ENCODE peak calls at places on chromosomes 12 and 14, in seven cellular contexts. V is gastrocnemius medialis; F is GM12878; W is lower lobe of right lung; H is CD8-positive, alpha-beta memory T cell; B is ovary; J is left ventricle myocardium inferior. I is an unnamed sample.
A peak's percentile ranks its signal among the peaks of the same experiment; 100 is the strongest.

GRCh38 chr14:104138098-104138890 is at the start of gene KIF26A:
- DNase-seq in V (no peak), F (no peak), W (peak; percentile 44), H (no peak), B (peak; percentile 60), J (peak; percentile 60), I (peak; percentile 60)

GRCh38 chr12:52189376-52190174 is 2.2 kb downstream of the KRT80 start:
- DNase-seq in V (no peak), F (no peak), W (no peak), H (no peak), B (no peak), J (no peak), I (no peak)

GRCh38 chr12:95117178-95117599 is 43.8 kb upstream of the NR2C1 start:
- DNase-seq in V (peak; percentile 32), F (peak; percentile 38), W (no peak), H (peak; percentile 63), B (no peak), J (no peak), I (no peak)

GRCh38 chr14:38961136-38961535 is 141.9 kb downstream of the SEC23A start:
- DNase-seq in V (no peak), F (no peak), W (no peak), H (no peak), B (no peak), J (no peak), I (no peak)

GRCh38 chr14:68380304-68380840 is 412.5 kb downstream of the ZFP36L1 start:
- DNase-seq in V (no peak), F (peak; percentile 94), W (no peak), H (no peak), B (no peak), J (no peak), I (no peak)

GRCh38 chr12:76685246-76685678 is 78.7 kb upstream of the ZDHHC17 start:
- DNase-seq in V (no peak), F (no peak), W (no peak), H (no peak), B (peak; percentile 33), J (peak; percentile 37), I (no peak)

GRCh38 chr12:52221912-52222457 is 11.1 kb upstream of the KRT7 start:
- DNase-seq in V (no peak), F (no peak), W (no peak), H (no peak), B (no peak), J (peak; percentile 50), I (no peak)

GRCh38 chr14:99050309-99050708 is 221.7 kb downstream of the BCL11B start:
- DNase-seq in V (no peak), F (no peak), W (no peak), H (no peak), B (no peak), J (no peak), I (no peak)

GRCh38 chr12:28800129-28800528 is 348.9 kb upstream of the FAR2 start:
- DNase-seq in V (no peak), F (peak; percentile 3), W (no peak), H (no peak), B (no peak), J (no peak), I (no peak)

GRCh38 chr12:110776410-110776809 is 33.7 kb upstream of the PPP1CC start:
- DNase-seq in V (no peak), F (peak; percentile 96), W (no peak), H (no peak), B (no peak), J (no peak), I (no peak)

GRCh38 chr12:52349196-52349595 is 18.1 kb downstream of the KRT85 start:
- DNase-seq in V (no peak), F (no peak), W (no peak), H (no peak), B (no peak), J (no peak), I (no peak)

GRCh38 chr14:48035836-48036235 is 360.4 kb upstream of the MDGA2 start:
- DNase-seq in V (no peak), F (no peak), W (peak; percentile 72), H (no peak), B (no peak), J (no peak), I (no peak)

GRCh38 chr14:95426116-95426475 is 90.4 kb downstream of the SYNE3 start:
- DNase-seq in V (no peak), F (no peak), W (no peak), H (no peak), B (no peak), J (no peak), I (no peak)

GRCh38 chr12:80598004-80598606 is 109.3 kb upstream of the MYF6 start:
- DNase-seq in V (no peak), F (no peak), W (no peak), H (no peak), B (no peak), J (no peak), I (no peak)

GRCh38 chr14:99224116-99224910 is 47.7 kb downstream of the BCL11B start:
- DNase-seq in V (no peak), F (no peak), W (no peak), H (no peak), B (no peak), J (no peak), I (no peak)

GRCh38 chr12:76946451-76946850 is 67.6 kb upstream of the CSRP2 start:
- DNase-seq in V (no peak), F (no peak), W (no peak), H (no peak), B (no peak), J (no peak), I (no peak)

GRCh38 chr14:75440733-75441474 is 13.1 kb downstream of the JDP2 start:
- DNase-seq in V (no peak), F (no peak), W (peak; percentile 65), H (no peak), B (peak; percentile 77), J (peak; percentile 48), I (peak; percentile 86)

GRCh38 chr14:92638266-92638665 is 110.2 kb downstream of the LGMN start:
- DNase-seq in V (no peak), F (no peak), W (no peak), H (no peak), B (no peak), J (no peak), I (no peak)

GRCh38 chr14:59146941-59147470 is 41.5 kb upstream of the DAAM1 start:
- DNase-seq in V (no peak), F (no peak), W (no peak), H (no peak), B (no peak), J (no peak), I (no peak)

GRCh38 chr12:31386364-31386777 is 60.4 kb upstream of the SINHCAF start:
- DNase-seq in V (no peak), F (no peak), W (no peak), H (no peak), B (no peak), J (no peak), I (peak; percentile 27)

GRCh38 chr14:96238676-96239075 is 17.3 kb upstream of the BDKRB1 start:
- DNase-seq in V (no peak), F (no peak), W (no peak), H (no peak), B (no peak), J (no peak), I (no peak)

GRCh38 chr14:64060648-64061096 is 207.9 kb downstream of the SYNE2 start:
- DNase-seq in V (no peak), F (no peak), W (no peak), H (no peak), B (no peak), J (no peak), I (no peak)

GRCh38 chr12:49803693-49804450 is 24.3 kb downstream of the NCKAP5L start:
- DNase-seq in V (no peak), F (no peak), W (no peak), H (no peak), B (peak; percentile 17), J (no peak), I (no peak)

GRCh38 chr14:22466520-22466919 is 122.5 kb downstream of the DAD1 start:
- DNase-seq in V (no peak), F (no peak), W (no peak), H (no peak), B (no peak), J (no peak), I (no peak)

GRCh38 chr14:22465201-22465835 is 123.7 kb downstream of the DAD1 start:
- DNase-seq in V (no peak), F (no peak), W (no peak), H (no peak), B (no peak), J (no peak), I (no peak)

GRCh38 chr14:22462923-22463322 is 126.1 kb downstream of the DAD1 start:
- DNase-seq in V (no peak), F (no peak), W (no peak), H (no peak), B (no peak), J (no peak), I (no peak)

GRCh38 chr14:22463763-22464173 is 125.3 kb downstream of the DAD1 start:
- DNase-seq in V (no peak), F (no peak), W (no peak), H (no peak), B (no peak), J (peak; percentile 30), I (no peak)

GRCh38 chr14:22464422-22465142 is 124.4 kb downstream of the DAD1 start:
- DNase-seq in V (no peak), F (peak; percentile 79), W (no peak), H (no peak), B (no peak), J (no peak), I (no peak)
- H3K4me1 ChIP-seq in V (no peaks in the 10 kb centered on the region), F (peaks cover 71% of the 10 kb centered on the region), W (peaks cover 11% of the 10 kb centered on the region), H (no peaks in the 10 kb centered on the region), B (peaks cover 3% of the 10 kb centered on the region), J (peaks cover 8% of the 10 kb centered on the region), I (no peaks in the 10 kb centered on the region)

DNA sequence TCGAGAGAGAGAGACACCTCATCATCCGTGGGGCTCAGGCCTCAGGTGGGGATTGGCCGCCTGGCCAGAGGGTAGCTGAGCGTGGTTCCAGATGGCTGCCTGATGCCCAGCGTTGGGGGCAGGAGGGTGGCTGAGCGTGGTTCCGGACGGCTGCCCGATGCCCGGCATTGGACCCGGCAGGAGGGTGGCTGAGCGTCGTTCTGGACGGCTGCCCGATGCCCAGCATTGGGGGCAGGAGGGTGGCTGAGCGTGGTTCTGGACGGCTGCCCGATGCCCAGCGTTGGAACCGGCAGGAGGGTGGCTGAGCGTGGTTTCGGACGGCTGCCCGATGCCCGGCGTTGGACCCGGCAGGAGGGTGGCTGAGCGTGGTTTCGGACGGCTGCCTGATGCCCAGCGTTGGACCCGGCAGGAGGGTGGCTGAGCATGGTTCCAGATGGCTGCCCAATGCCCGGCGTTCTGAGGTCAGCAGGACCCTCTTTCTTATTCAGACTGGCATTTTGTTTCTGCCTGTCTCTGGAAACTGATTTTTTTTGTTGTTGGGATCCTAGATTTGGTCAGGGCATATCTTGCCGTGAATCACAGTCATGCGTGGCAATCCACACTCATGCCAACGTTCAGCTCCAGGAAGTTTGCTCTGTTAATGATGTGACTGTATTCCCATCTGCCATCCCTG is 40.7 kb downstream of the GALNT9 start:
- DNase-seq in V (no peak), F (no peak), W (peak; percentile 31), H (no peak), B (no peak), J (no peak), I (no peak)
- H3K9me3 ChIP-seq in V (no peaks in the 10 kb centered on the region), F (no peaks in the 10 kb centered on the region), W (no peaks in the 10 kb centered on the region), H (no peaks in the 10 kb centered on the region), B (no peaks in the 10 kb centered on the region), J (no peaks in the 10 kb centered on the region), I (no peaks in the 10 kb centered on the region)

GRCh38 chr12:92123780-92124707 is 21.6 kb downstream of the BTG1 start:
- DNase-seq in V (no peak), F (no peak), W (no peak), H (no peak), B (no peak), J (no peak), I (no peak)
- H3K4me1 ChIP-seq in V (no peaks in the 10 kb centered on the region), F (peaks cover 11% of the 10 kb centered on the region), W (peaks cover 21% of the 10 kb centered on the region), H (peaks cover 51% of the 10 kb centered on the region), B (no peaks in the 10 kb centered on the region), J (no peaks in the 10 kb centered on the region), I (no peaks in the 10 kb centered on the region)

GRCh38 chr14:41072776-41073175 is 533.9 kb upstream of the LRFN5 start:
- DNase-seq in V (no peak), F (no peak), W (no peak), H (no peak), B (no peak), J (no peak), I (no peak)
- H3K9me3 ChIP-seq in V (no peaks in the 10 kb centered on the region), F (no peaks in the 10 kb centered on the region), W (no peaks in the 10 kb centered on the region), H (no peaks in the 10 kb centered on the region), B (no peaks in the 10 kb centered on the region), J (no peaks in the 10 kb centered on the region), I (no peaks in the 10 kb centered on the region)

I was measured in ascending aorta.